ENCODE peak calls at places on chromosomes 6 and 20, in four cellular contexts. One of them, this sample, is unnamed.

GRCh38 chr6:109869398-109870165 is 108.5 kb upstream of the GPR6 start:
- DNase-seq in HepG2: no peak
- DNase-seq in SK-N-SH: no peak
- DNase-seq in K562: no peak
- DNase-seq in this sample: no peak

GRCh38 chr6:108165714-108166663 is at the start of gene NR2E1:
- DNase-seq in HepG2: no peak
- DNase-seq in SK-N-SH: peak
- DNase-seq in K562: no peak
- DNase-seq in this sample: peak

GRCh38 chr6:109824105-109824504 is 133.0 kb downstream of the FIG4 start:
- DNase-seq in HepG2: no peak
- DNase-seq in SK-N-SH: no peak
- DNase-seq in K562: no peak
- DNase-seq in this sample: no peak

GRCh38 chr6:121260651-121261102 is 73.6 kb downstream of the TBC1D32 start:
- DNase-seq in HepG2: no peak
- DNase-seq in SK-N-SH: no peak
- DNase-seq in K562: no peak
- DNase-seq in this sample: no peak

GRCh38 chr6:48664850-48665249 is 553.9 kb upstream of the PTCHD4 start:
- DNase-seq in HepG2: no peak
- DNase-seq in SK-N-SH: no peak
- DNase-seq in K562: no peak
- DNase-seq in this sample: no peak

GRCh38 chr6:8527818-8528217 is 92.5 kb upstream of the SLC35B3 start:
- DNase-seq in HepG2: no peak
- DNase-seq in SK-N-SH: no peak
- DNase-seq in K562: no peak
- DNase-seq in this sample: no peak

GRCh38 chr6:31356216-31356945 is 598 bp downstream of the HLA-B start:
- DNase-seq in HepG2: no peak
- DNase-seq in SK-N-SH: peak
- DNase-seq in K562: no peak
- DNase-seq in this sample: no peak

GRCh38 chr6:139146317-139146726 is 11.4 kb downstream of the HECA start:
- DNase-seq in HepG2: no peak
- DNase-seq in SK-N-SH: no peak
- DNase-seq in K562: no peak
- DNase-seq in this sample: no peak

GRCh38 chr6:157323114-157323923 is at the start of gene TMEM242:
- DNase-seq in HepG2: peak
- DNase-seq in SK-N-SH: peak
- DNase-seq in K562: peak
- DNase-seq in this sample: peak

GRCh38 chr6:17574871-17575560 is 25.1 kb upstream of the FAM8A1 start:
- DNase-seq in HepG2: no peak
- DNase-seq in SK-N-SH: no peak
- DNase-seq in K562: no peak
- DNase-seq in this sample: no peak

GRCh38 chr6:84416043-84416657 is 188.7 kb upstream of the CEP162 start:
- DNase-seq in HepG2: no peak
- DNase-seq in SK-N-SH: no peak
- DNase-seq in K562: no peak
- DNase-seq in this sample: no peak

GRCh38 chr6:42761287-42762067 is 15.6 kb upstream of the TBCC start:
- DNase-seq in HepG2: no peak
- DNase-seq in SK-N-SH: no peak
- DNase-seq in K562: no peak
- DNase-seq in this sample: no peak

GRCh38 chr6:36911946-36912555 is 26.3 kb downstream of the C6orf89 start:
- DNase-seq in HepG2: no peak
- DNase-seq in SK-N-SH: no peak
- DNase-seq in K562: no peak
- DNase-seq in this sample: no peak

GRCh38 chr20:6767536-6768227 is at the start of gene BMP2:
- DNase-seq in HepG2: no peak
- DNase-seq in SK-N-SH: peak
- DNase-seq in K562: peak
- DNase-seq in this sample: peak

GRCh38 chr6:138608896-138609295 is 109.6 kb upstream of the NHSL1 start:
- DNase-seq in HepG2: no peak
- DNase-seq in SK-N-SH: no peak
- DNase-seq in K562: no peak
- DNase-seq in this sample: no peak

GRCh38 chr20:49323622-49324238 is 45.9 kb upstream of the ZNFX1 start:
- DNase-seq in HepG2: peak
- DNase-seq in SK-N-SH: peak
- DNase-seq in K562: peak
- DNase-seq in this sample: no peak

GRCh38 chr6:43858161-43859153 is 88.4 kb downstream of the VEGFA start:
- DNase-seq in HepG2: no peak
- DNase-seq in SK-N-SH: no peak
- DNase-seq in K562: no peak
- DNase-seq in this sample: no peak

GRCh38 chr6:131255434-131255833 is 120.2 kb downstream of the AKAP7 start:
- DNase-seq in HepG2: no peak
- DNase-seq in SK-N-SH: no peak
- DNase-seq in K562: no peak
- DNase-seq in this sample: no peak

GRCh38 chr6:95973976-95974375 is 41.8 kb upstream of the FUT9 start:
- DNase-seq in HepG2: no peak
- DNase-seq in SK-N-SH: no peak
- DNase-seq in K562: no peak
- DNase-seq in this sample: no peak

GRCh38 chr6:145865175-145865574 is 50.6 kb upstream of the FBXO30 start:
- DNase-seq in HepG2: no peak
- DNase-seq in SK-N-SH: no peak
- DNase-seq in K562: no peak
- DNase-seq in this sample: no peak

GRCh38 chr6:132490478-132491204 is 22.3 kb downstream of the STX7 start:
- DNase-seq in HepG2: no peak
- DNase-seq in SK-N-SH: no peak
- DNase-seq in K562: no peak
- DNase-seq in this sample: no peak

GRCh38 chr6:142728910-142729481 is 216.0 kb downstream of the HIVEP2 start:
- DNase-seq in HepG2: no peak
- DNase-seq in SK-N-SH: peak
- DNase-seq in K562: no peak
- DNase-seq in this sample: no peak

GRCh38 chr6:115843945-115844344 is 216.7 kb downstream of the FRK start:
- DNase-seq in HepG2: no peak
- DNase-seq in SK-N-SH: no peak
- DNase-seq in K562: no peak
- DNase-seq in this sample: no peak

GRCh38 chr6:115842338-115842737 is 218.4 kb downstream of the FRK start:
- DNase-seq in HepG2: no peak
- DNase-seq in SK-N-SH: no peak
- DNase-seq in K562: no peak
- DNase-seq in this sample: no peak

GRCh38 chr6:115838763-115839401 is 221.8 kb downstream of the FRK start:
- DNase-seq in HepG2: peak
- DNase-seq in SK-N-SH: peak
- DNase-seq in K562: peak
- DNase-seq in this sample: peak
- TF ChIP-seq FOXJ3 in HepG2: no peak
- TF ChIP-seq FOXJ3 in SK-N-SH: no peak
- TF ChIP-seq FOXJ3 in K562: no peak
- TF ChIP-seq FOXJ3 in this sample: no peak

GRCh38 chr6:24854077-24854670 is 55.5 kb upstream of the ARMH2 start:
- DNase-seq in HepG2: no peak
- DNase-seq in SK-N-SH: no peak
- DNase-seq in K562: no peak
- DNase-seq in this sample: no peak
- TF ChIP-seq FOXJ3 in HepG2: no peak
- TF ChIP-seq FOXJ3 in SK-N-SH: no peak
- TF ChIP-seq FOXJ3 in K562: no peak
- TF ChIP-seq FOXJ3 in this sample: no peak

DNA sequence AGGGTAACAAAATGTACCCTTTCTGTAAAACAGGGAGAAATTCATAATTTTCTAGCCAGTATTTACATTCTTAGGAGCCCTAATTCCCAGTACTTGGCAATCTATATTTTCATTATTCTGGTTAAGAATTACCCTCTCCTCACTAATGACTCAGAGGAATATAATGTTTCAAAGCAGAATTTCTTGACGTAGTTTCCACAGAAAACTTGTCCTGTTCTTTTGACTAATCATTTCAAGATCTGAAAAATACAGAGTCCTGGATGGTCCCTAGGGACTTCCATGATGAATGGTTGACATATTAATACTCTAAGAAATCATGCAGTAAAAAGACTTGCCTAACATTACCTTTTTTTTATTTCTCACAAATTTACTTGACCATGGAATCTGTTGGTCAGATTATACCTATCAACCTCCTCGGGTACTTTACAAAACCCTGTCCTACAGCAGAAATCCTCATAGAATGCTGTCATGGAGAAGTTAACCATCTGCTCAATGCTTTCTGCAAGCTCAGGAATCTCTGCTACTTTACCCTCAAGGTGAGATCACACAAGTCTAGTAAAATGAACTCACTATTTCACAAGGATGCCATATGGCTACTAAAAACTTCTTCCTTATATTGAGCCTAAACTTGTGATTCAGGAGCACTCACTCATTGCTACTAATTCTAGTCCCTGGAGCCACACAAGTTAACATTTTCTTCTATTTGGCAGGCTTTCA is 202.1 kb upstream of the CNR1 start:
- DNase-seq in HepG2: no peak
- DNase-seq in SK-N-SH: no peak
- DNase-seq in K562: no peak
- DNase-seq in this sample: no peak
- TF ChIP-seq FOXJ3 in HepG2: no peak
- TF ChIP-seq FOXJ3 in SK-N-SH: no peak
- TF ChIP-seq FOXJ3 in K562: no peak
- TF ChIP-seq FOXJ3 in this sample: no peak

DNA sequence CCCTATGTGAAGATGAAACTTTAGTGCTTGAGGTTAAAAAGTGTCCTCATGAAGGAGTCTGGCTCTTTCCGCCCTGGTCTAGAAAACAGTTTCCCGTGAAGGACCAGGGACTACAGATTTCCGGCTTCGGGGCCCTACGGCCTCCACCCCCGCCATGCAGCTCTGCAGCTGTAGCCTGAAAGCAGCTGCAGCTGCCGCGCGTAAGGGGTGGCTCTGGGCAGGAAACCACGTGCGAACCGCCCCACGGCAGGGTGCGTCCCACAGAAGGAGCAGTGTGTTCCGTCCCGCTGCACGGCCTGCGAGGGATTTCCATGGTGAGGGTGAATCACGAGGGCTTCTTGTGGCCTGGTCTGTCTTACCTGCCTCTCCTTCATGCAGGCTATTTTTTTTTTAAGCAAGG is 117.0 kb downstream of the ERMARD start:
- DNase-seq in HepG2: no peak
- DNase-seq in SK-N-SH: no peak
- DNase-seq in K562: no peak
- DNase-seq in this sample: no peak
- TF ChIP-seq FOXJ3 in HepG2: no peak
- TF ChIP-seq FOXJ3 in SK-N-SH: no peak
- TF ChIP-seq FOXJ3 in K562: no peak
- TF ChIP-seq FOXJ3 in this sample: no peak

This sample was measured in WTC11.